ENCODE peak calls at places on chromosomes 3 and 15, in five cellular contexts. One of them, this sample, is unnamed.

GRCh38 chr3:160162440-160162839 is 62.8 kb upstream of the C3orf80 start:
- DNase-seq in GM12865: no peak
- DNase-seq in fibroblast of the aortic adventitia: no peak
- DNase-seq in GM12878: no peak
- DNase-seq in fibroblast of mammary gland: no peak
- DNase-seq in this sample: no peak

GRCh38 chr3:99810403-99810802 is 7.3 kb upstream of the CMSS1 start:
- DNase-seq in GM12865: no peak
- DNase-seq in GM12878: no peak
- DNase-seq in fibroblast of mammary gland: no peak
- DNase-seq in fibroblast of the aortic adventitia: no peak
- DNase-seq in this sample: no peak

GRCh38 chr15:34942363-34942762 is 27.2 kb downstream of the AQR start:
- DNase-seq in fibroblast of the aortic adventitia: peak
- DNase-seq in GM12878: no peak
- DNase-seq in fibroblast of mammary gland: peak
- DNase-seq in GM12865: no peak
- DNase-seq in this sample: peak

GRCh38 chr3:107676469-107677309 is 153.9 kb downstream of the BBX start:
- DNase-seq in GM12878: no peak
- DNase-seq in GM12865: peak
- DNase-seq in fibroblast of the aortic adventitia: peak
- DNase-seq in fibroblast of mammary gland: peak
- DNase-seq in this sample: peak

GRCh38 chr3:4770561-4770960 is 208.7 kb upstream of the BHLHE40 start:
- DNase-seq in GM12878: no peak
- DNase-seq in fibroblast of the aortic adventitia: peak
- DNase-seq in fibroblast of mammary gland: no peak
- DNase-seq in GM12865: no peak
- DNase-seq in this sample: no peak

GRCh38 chr3:98568402-98568801 is 25.0 kb downstream of the CPOX start:
- DNase-seq in fibroblast of the aortic adventitia: no peak
- DNase-seq in GM12865: no peak
- DNase-seq in fibroblast of mammary gland: no peak
- DNase-seq in GM12878: no peak
- DNase-seq in this sample: no peak

GRCh38 chr3:190554197-190554596 is 40.3 kb downstream of the IL1RAP start:
- DNase-seq in GM12878: no peak
- DNase-seq in fibroblast of mammary gland: no peak
- DNase-seq in fibroblast of the aortic adventitia: no peak
- DNase-seq in GM12865: no peak
- DNase-seq in this sample: no peak

GRCh38 chr3:71128951-71129350 is 454.6 kb downstream of the FOXP1 start:
- DNase-seq in GM12865: no peak
- DNase-seq in fibroblast of mammary gland: peak
- DNase-seq in fibroblast of the aortic adventitia: peak
- DNase-seq in GM12878: no peak
- DNase-seq in this sample: peak

GRCh38 chr3:49173116-49173791 is 1.9 kb downstream of the KLHDC8B start:
- DNase-seq in GM12878: no peak
- DNase-seq in fibroblast of mammary gland: no peak
- DNase-seq in fibroblast of the aortic adventitia: peak
- DNase-seq in GM12865: no peak
- DNase-seq in this sample: peak

GRCh38 chr3:184066211-184066610 is 13.4 kb downstream of the HTR3C start:
- DNase-seq in GM12865: no peak
- DNase-seq in fibroblast of the aortic adventitia: no peak
- DNase-seq in GM12878: no peak
- DNase-seq in fibroblast of mammary gland: peak
- DNase-seq in this sample: no peak

GRCh38 chr3:177448987-177449975 is 252.0 kb upstream of the TBL1XR1 start:
- DNase-seq in GM12865: peak
- DNase-seq in fibroblast of the aortic adventitia: peak
- DNase-seq in GM12878: peak
- DNase-seq in fibroblast of mammary gland: peak
- DNase-seq in this sample: no peak

GRCh38 chr3:99875925-99876781 is 58.5 kb downstream of the CMSS1 start:
- DNase-seq in GM12865: peak
- DNase-seq in fibroblast of mammary gland: peak
- DNase-seq in GM12878: no peak
- DNase-seq in fibroblast of the aortic adventitia: peak
- DNase-seq in this sample: peak

GRCh38 chr3:156389151-156389760 is 165.7 kb downstream of the SSR3 start:
- DNase-seq in GM12865: no peak
- DNase-seq in fibroblast of the aortic adventitia: no peak
- DNase-seq in fibroblast of mammary gland: peak
- DNase-seq in GM12878: no peak
- DNase-seq in this sample: no peak

GRCh38 chr3:101124125-101124524 is 130.9 kb upstream of the ABI3BP start:
- DNase-seq in fibroblast of the aortic adventitia: no peak
- DNase-seq in fibroblast of mammary gland: no peak
- DNase-seq in GM12865: no peak
- DNase-seq in GM12878: no peak
- DNase-seq in this sample: no peak

GRCh38 chr15:63891079-63891762 is 57.5 kb upstream of the HERC1 start:
- DNase-seq in GM12865: peak
- DNase-seq in GM12878: peak
- DNase-seq in fibroblast of the aortic adventitia: peak
- DNase-seq in fibroblast of mammary gland: peak
- DNase-seq in this sample: peak

DNA sequence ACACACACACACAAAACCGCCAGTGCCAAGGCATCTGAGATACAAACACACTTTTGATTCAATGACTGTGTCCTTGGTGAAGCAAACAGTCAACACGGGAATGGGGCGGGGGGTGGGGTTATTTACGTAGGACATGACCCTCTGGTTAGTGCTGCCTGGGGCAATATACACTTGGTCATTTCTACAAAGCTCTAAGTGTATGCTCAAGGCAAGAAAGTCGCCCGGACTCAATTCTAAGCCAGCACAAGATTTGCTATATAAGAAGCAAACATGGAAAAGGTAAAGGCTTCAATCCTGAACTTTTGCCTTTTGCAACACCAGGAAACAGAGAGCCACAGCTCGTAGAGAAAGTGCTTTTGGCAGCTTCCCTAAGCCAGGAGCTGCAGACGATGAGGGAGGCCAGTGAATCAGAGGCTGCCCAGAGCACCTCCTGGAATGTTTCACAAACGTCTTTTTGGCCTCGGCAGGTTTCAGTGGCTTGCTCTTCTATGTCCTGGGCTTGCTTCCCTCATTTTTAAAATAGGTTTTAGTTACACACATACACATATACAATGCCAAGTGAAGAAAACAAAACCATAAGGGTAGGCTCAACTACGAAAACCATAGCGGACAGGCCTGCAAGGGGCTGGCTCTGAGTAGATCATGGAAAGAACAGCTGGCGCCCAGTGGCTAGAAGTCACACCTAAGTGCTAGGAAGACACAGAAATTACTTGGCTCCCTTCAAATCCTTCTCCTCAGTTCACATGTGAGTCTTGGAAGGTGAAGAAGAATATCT is 73.6 kb downstream of the TM4SF4 start:
- DNase-seq in GM12865: no peak
- DNase-seq in fibroblast of the aortic adventitia: peak
- DNase-seq in fibroblast of mammary gland: peak
- DNase-seq in GM12878: no peak
- DNase-seq in this sample: peak
- H3K4me3 ChIP-seq in GM12865: no peak
- H3K4me3 ChIP-seq in fibroblast of the aortic adventitia: peak
- H3K4me3 ChIP-seq in fibroblast of mammary gland: peak
- H3K4me3 ChIP-seq in GM12878: no peak
- H3K4me3 ChIP-seq in this sample: peak

GRCh38 chr15:25944386-25944785 is 81.3 kb upstream of the ATP10A start:
- DNase-seq in fibroblast of mammary gland: no peak
- DNase-seq in GM12865: no peak
- DNase-seq in fibroblast of the aortic adventitia: no peak
- DNase-seq in GM12878: no peak
- DNase-seq in this sample: no peak
- TF ChIP-seq CTCF in fibroblast of mammary gland: no peak
- TF ChIP-seq CTCF in GM12865: no peak
- TF ChIP-seq CTCF in fibroblast of the aortic adventitia: no peak
- TF ChIP-seq CTCF in GM12878: no peak
- TF ChIP-seq CTCF in this sample: no peak

DNA sequence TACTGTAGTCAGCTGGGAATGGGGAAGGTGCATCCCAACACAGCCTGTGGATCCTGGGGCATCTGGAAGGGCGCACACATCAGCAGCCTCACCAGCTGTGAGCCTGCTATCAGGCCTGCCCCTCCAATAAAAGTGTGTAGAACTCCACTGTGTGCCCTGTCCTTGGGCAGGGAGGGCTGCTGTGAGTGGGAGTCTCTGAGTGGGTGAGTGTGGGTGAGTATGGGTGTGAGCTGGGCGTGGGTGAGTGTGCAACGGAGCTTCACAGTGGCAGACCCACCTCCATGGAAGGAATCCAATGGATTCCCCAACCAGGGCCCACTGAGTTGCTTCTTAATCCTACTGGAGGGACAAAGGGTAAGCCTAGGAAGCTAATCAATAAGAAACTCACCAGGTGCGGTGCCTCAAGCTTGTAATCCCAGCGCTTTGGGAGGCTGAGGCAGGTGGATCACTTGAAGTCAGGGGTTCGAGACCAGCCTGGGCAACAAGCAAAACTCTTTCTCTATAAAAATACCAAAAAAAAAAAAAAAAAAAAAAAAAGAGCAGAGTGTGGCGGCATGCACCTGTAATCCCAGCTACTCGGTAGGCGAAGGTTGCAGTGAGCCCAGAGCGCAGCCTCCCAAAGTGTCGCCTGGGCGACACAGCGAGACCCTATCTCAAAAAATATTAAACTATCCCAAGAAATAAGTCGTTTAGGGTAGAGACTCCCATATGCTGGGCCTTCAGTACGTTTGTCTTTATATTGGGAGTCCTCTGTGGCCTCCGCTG is 555 bp upstream of the RCCD1 start:
- DNase-seq in GM12878: no peak
- DNase-seq in fibroblast of mammary gland: no peak
- DNase-seq in fibroblast of the aortic adventitia: no peak
- DNase-seq in GM12865: no peak
- DNase-seq in this sample: no peak
- H3K4me3 ChIP-seq in GM12878: peak
- H3K4me3 ChIP-seq in fibroblast of mammary gland: peak
- H3K4me3 ChIP-seq in fibroblast of the aortic adventitia: no peak
- H3K4me3 ChIP-seq in GM12865: peak
- H3K4me3 ChIP-seq in this sample: peak

DNA sequence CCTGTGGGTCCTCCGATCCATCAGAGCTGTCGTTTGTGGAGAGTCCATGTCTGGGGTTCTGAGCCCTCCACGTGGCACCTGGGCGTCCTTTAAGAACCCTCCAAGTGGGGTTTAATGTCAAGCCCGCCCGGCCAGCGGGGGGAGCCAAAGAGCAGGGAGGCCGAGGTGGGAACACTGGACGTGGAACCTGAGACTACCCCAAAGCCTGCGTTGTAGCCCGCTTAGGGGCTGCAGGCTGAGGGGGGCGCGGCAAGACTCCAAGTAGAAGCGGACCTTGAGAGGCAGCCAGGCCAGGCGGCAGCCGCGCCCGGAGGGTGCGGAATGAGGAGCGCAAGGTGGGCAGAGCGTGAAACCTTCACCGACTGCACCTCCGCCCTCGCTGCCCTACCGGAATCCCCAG is 126.2 kb upstream of the ATP10A start:
- DNase-seq in fibroblast of the aortic adventitia: no peak
- DNase-seq in fibroblast of mammary gland: no peak
- DNase-seq in GM12865: no peak
- DNase-seq in GM12878: no peak
- DNase-seq in this sample: no peak
- TF ChIP-seq CTCF in fibroblast of the aortic adventitia: no peak
- TF ChIP-seq CTCF in fibroblast of mammary gland: no peak
- TF ChIP-seq CTCF in GM12865: no peak
- TF ChIP-seq CTCF in GM12878: no peak
- TF ChIP-seq CTCF in this sample: no peak

GRCh38 chr15:39183177-39183881 is 397.6 kb upstream of the THBS1 start:
- DNase-seq in fibroblast of mammary gland: no peak
- DNase-seq in GM12865: no peak
- DNase-seq in fibroblast of the aortic adventitia: no peak
- DNase-seq in GM12878: no peak
- DNase-seq in this sample: peak

GRCh38 chr15:39181348-39181747 is 399.5 kb upstream of the THBS1 start:
- DNase-seq in fibroblast of the aortic adventitia: peak
- DNase-seq in GM12878: no peak
- DNase-seq in fibroblast of mammary gland: no peak
- DNase-seq in GM12865: no peak
- DNase-seq in this sample: no peak

GRCh38 chr15:39179980-39180379 is 400.9 kb upstream of the THBS1 start:
- DNase-seq in GM12878: no peak
- DNase-seq in fibroblast of mammary gland: no peak
- DNase-seq in fibroblast of the aortic adventitia: no peak
- DNase-seq in GM12865: no peak
- DNase-seq in this sample: peak

GRCh38 chr15:39181901-39182300 is 399.0 kb upstream of the THBS1 start:
- DNase-seq in GM12878: no peak
- DNase-seq in fibroblast of mammary gland: peak
- DNase-seq in GM12865: no peak
- DNase-seq in fibroblast of the aortic adventitia: peak
- DNase-seq in this sample: no peak

GRCh38 chr15:39180494-39180930 is 400.4 kb upstream of the THBS1 start:
- DNase-seq in fibroblast of mammary gland: peak
- DNase-seq in GM12865: no peak
- DNase-seq in fibroblast of the aortic adventitia: peak
- DNase-seq in GM12878: no peak
- DNase-seq in this sample: peak
- H3K4me3 ChIP-seq in fibroblast of mammary gland: no peak
- H3K4me3 ChIP-seq in GM12865: no peak
- H3K4me3 ChIP-seq in fibroblast of the aortic adventitia: no peak
- H3K4me3 ChIP-seq in GM12878: no peak
- H3K4me3 ChIP-seq in this sample: no peak